ENCODE peak calls at places on chromosomes 4 and X, in eight cellular contexts. Z is GM10248, Q is dorsolateral prefrontal cortex, R is AG10803, M is nephron progenitor cell, K is kidney epithelial cell, J is MCF 10A, S is thyroid gland. L is an unnamed sample.

GRCh38 chrX:9558615-9559014 is 93.8 kb downstream of the TBL1X start:
- DNase-seq in Z (no peak), Q (no peak), R (no peak), J (no peak), M (no peak), S (no peak), K (no peak), L (no peak)

GRCh38 chr4:2040391-2041233 is 18.5 kb upstream of the NAT8L start:
- DNase-seq in S (no peak), M (no peak), Q (no peak), K (no peak), J (no peak), Z (peak; percentile 20), R (no peak), L (no peak)

GRCh38 chr4:108219998-108220397 is 51.3 kb upstream of the LEF1 start:
- DNase-seq in K (no peak), Q (no peak), S (no peak), R (no peak), Z (no peak), M (no peak), J (no peak), L (no peak)

GRCh38 chrX:155215443-155216178 is 649 bp upstream of the VBP1 start:
- DNase-seq in Z (no peak), Q (no peak), R (no peak), S (no peak), M (no peak), K (no peak), J (no peak), L (no peak)

GRCh38 chr4:5409980-5410618 is 298.3 kb downstream of the EVC2 start:
- DNase-seq in S (no peak), Q (no peak), M (no peak), Z (no peak), J (peak; percentile 10), K (no peak), R (no peak), L (no peak)

GRCh38 chr4:185201983-185202962 is 1.5 kb downstream of the CFAP97 start:
- DNase-seq in J (no peak), R (peak; percentile 38), Q (no peak), Z (no peak), K (no peak), M (peak; percentile 12), S (peak; percentile 57), L (no peak)

GRCh38 chr4:36000941-36001557 is 243.3 kb downstream of the ARAP2 start:
- DNase-seq in S (no peak), J (peak; percentile 1), R (no peak), K (no peak), M (no peak), Q (no peak), Z (no peak), L (no peak)

GRCh38 chrX:109656774-109657173 is 31.8 kb upstream of the KCNE5 start:
- DNase-seq in S (no peak), Q (no peak), J (no peak), M (no peak), K (no peak), R (no peak), Z (no peak), L (no peak)

GRCh38 chrX:129679856-129680255 is 25.1 kb upstream of the APLN start:
- DNase-seq in J (peak; percentile 20), K (no peak), M (no peak), Z (no peak), Q (no peak), S (no peak), R (no peak), L (no peak)

GRCh38 chrX:150768132-150768485 is 74.9 kb downstream of the MTMR1 start:
- DNase-seq in M (no peak), Q (no peak), J (peak; percentile 53), K (no peak), Z (no peak), R (peak; percentile 50), S (no peak), L (no peak)

GRCh38 chr4:76895619-76896018 is 2.3 kb downstream of the SOWAHB start:
- DNase-seq in K (no peak), R (no peak), Z (no peak), J (no peak), Q (no peak), S (no peak), M (no peak), L (no peak)
- TF ChIP-seq CTCF in K (peak; percentile 6), R (no peak), Z (no peak), J (no peak), Q (no peak), S (no peak), M (no peak), L (no peak)

DNA sequence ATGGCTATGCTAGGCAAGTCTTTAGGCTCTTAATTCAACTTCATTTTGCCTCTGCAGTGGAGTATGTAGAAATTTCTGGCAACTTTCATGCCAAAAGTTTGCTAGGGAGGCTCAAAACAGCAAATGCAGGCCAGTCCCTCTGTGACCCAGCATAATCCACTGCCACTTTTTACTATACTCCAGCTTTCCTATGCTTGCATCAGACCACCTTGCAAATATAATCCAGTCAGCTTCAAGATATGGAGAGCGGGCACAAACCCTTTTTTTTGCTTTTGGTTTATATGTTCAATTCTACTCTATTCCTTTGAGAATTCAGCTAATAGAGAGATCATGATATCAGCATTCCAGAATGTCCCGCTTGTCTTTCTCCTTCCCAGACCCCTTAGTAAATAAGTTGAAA is 192.0 kb upstream of the PABPC4L start:
- DNase-seq in Z (no peak), R (no peak), K (no peak), J (no peak), Q (no peak), M (no peak), S (no peak), L (no peak)
- TF ChIP-seq CTCF in Z (no peak), R (no peak), K (no peak), J (no peak), Q (no peak), M (no peak), S (no peak), L (no peak)

GRCh38 chr4:42302348-42302747 is 94.9 kb upstream of the SHISA3 start:
- DNase-seq in Z (no peak), M (peak; percentile 33), Q (no peak), J (peak; percentile 69), S (peak; percentile 39), K (no peak), R (no peak), L (no peak)
- TF ChIP-seq CTCF in Z (no peak), M (peak; percentile 19), Q (peak; percentile 46), J (no peak), S (no peak), K (peak; percentile 52), R (peak; percentile 9), L (peak; percentile 12)

GRCh38 chr4:111937368-111937767 is 207.9 kb upstream of the FAM241A start:
- DNase-seq in Q (no peak), S (no peak), Z (peak; percentile 14), R (peak; percentile 63), J (peak; percentile 69), M (no peak), K (no peak), L (peak; percentile 17)
- TF ChIP-seq CTCF in Q (peak; percentile 25), S (no peak), Z (peak; percentile 54), R (peak; percentile 57), J (peak; percentile 27), M (peak; percentile 36), K (peak; percentile 36), L (peak; percentile 36)

DNA sequence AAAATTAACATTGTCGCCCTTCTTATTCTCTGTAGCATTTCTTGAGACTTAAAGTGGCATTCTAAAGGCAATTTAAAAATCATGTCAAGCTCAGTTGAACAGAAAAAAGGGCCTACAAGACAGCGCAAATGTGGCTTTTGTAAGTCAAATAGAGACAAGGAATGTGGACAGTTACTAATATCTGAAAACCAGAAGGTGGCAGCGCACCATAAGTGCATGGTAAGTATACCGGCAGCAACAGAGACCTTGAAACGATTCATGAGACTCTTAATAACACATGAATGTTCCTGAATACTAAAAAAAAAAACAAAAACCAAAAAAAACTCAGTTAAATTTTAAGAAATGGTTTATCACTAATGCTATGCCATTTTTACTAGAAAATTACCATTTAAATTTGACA is 82.4 kb upstream of the HPRT1 start:
- DNase-seq in M (peak; percentile 11), R (peak; percentile 54), J (peak; percentile 61), S (peak; percentile 45), Q (no peak), Z (no peak), K (no peak), L (no peak)
- TF ChIP-seq CTCF in M (no peak), R (peak; percentile 45), J (peak; percentile 20), S (peak; percentile 33), Q (peak; percentile 26), Z (peak; percentile 22), K (peak; percentile 37), L (no peak)